ENCODE peak calls at places on chromosomes 3 and 15, in five cellular contexts. Y is stomach, U is heart left ventricle, M is sigmoid colon, I is K562. F is an unnamed sample.

GRCh38 chr3:57164217-57164605 is 942 bp downstream of the IL17RD start:
- DNase-seq in Y (peak; percentile 29), U (peak; percentile 65), M (no peak), I (no peak), F (peak; percentile 19)

GRCh38 chr15:77991029-77991406 is 86.5 kb downstream of the TBC1D2B start:
- DNase-seq in Y (no peak), U (no peak), M (peak; percentile 63), I (no peak), F (no peak)

GRCh38 chr3:72814308-72814707 is 33.9 kb downstream of the SHQ1 start:
- DNase-seq in Y (no peak), U (no peak), M (no peak), I (no peak), F (no peak)

GRCh38 chr15:57485869-57486268 is 105.8 kb upstream of the MYZAP start:
- DNase-seq in Y (peak; percentile 61), U (no peak), M (no peak), I (no peak), F (no peak)

GRCh38 chr3:159245871-159246270 is 444.0 kb downstream of the MFSD1 start:
- DNase-seq in Y (no peak), U (no peak), M (no peak), I (no peak), F (no peak)

GRCh38 chr15:26848498-26848897 is 18.4 kb upstream of the GABRA5 start:
- DNase-seq in Y (no peak), U (no peak), M (no peak), I (no peak), F (no peak)

GRCh38 chr3:27483117-27484001 is 825 bp downstream of the SLC4A7 start:
- DNase-seq in Y (peak; percentile 42), U (peak; percentile 50), M (peak; percentile 85), I (peak; percentile 29), F (peak; percentile 35)

GRCh38 chr15:57505949-57506391 is 85.7 kb upstream of the MYZAP start:
- DNase-seq in Y (peak; percentile 90), U (peak; percentile 62), M (no peak), I (no peak), F (peak; percentile 98)

GRCh38 chr3:13152826-13153710 is 79.8 kb upstream of the IQSEC1 start:
- DNase-seq in Y (no peak), U (no peak), M (peak; percentile 22), I (no peak), F (no peak)

GRCh38 chr3:9903238-9903624 is 583 bp downstream of the IL17RE start:
- DNase-seq in Y (no peak), U (peak; percentile 26), M (no peak), I (no peak), F (no peak)

GRCh38 chr3:169604568-169604967 is 58.9 kb downstream of the MECOM start:
- DNase-seq in Y (no peak), U (no peak), M (no peak), I (no peak), F (no peak)

GRCh38 chr15:66498501-66499386 is 1.2 kb upstream of the SNAPC5 start:
- DNase-seq in Y (no peak), U (no peak), M (no peak), I (peak; percentile 40), F (no peak)

GRCh38 chr3:99659965-99660364 is 21.6 kb downstream of the COL8A1 start:
- DNase-seq in Y (no peak), U (no peak), M (no peak), I (no peak), F (no peak)
- TF ChIP-seq POLR2A in Y (no peak), U (no peak), M (no peak), I (no peak), F (no peak)

GRCh38 chr3:194035406-194036138 is 100.4 kb upstream of the HES1 start:
- DNase-seq in Y (peak; percentile 43), U (no peak), M (no peak), I (peak; percentile 30), F (no peak)
- TF ChIP-seq POLR2A in Y (no peak), U (no peak), M (no peak), I (no peak), F (no peak)

GRCh38 chr3:115783938-115784738 is 160.8 kb downstream of the GAP43 start:
- DNase-seq in Y (peak; percentile 85), U (peak; percentile 93), M (peak; percentile 94), I (peak; percentile 89), F (peak; percentile 83)
- TF ChIP-seq POLR2A in Y (no peak), U (no peak), M (no peak), I (no peak), F (peak; percentile 41)

GRCh38 chr15:75844629-75845390 is 1.6 kb downstream of the UBE2Q2 start:
- DNase-seq in Y (no peak), U (no peak), M (no peak), I (no peak), F (no peak)

GRCh38 chr15:75843618-75844610 is 667 bp downstream of the UBE2Q2 start:
- DNase-seq in Y (peak; percentile 52), U (peak; percentile 63), M (peak; percentile 84), I (peak; percentile 67), F (peak; percentile 47)

GRCh38 chr15:75840659-75841058 is 2.6 kb upstream of the UBE2Q2 start:
- DNase-seq in Y (no peak), U (peak; percentile 30), M (no peak), I (no peak), F (no peak)

DNA sequence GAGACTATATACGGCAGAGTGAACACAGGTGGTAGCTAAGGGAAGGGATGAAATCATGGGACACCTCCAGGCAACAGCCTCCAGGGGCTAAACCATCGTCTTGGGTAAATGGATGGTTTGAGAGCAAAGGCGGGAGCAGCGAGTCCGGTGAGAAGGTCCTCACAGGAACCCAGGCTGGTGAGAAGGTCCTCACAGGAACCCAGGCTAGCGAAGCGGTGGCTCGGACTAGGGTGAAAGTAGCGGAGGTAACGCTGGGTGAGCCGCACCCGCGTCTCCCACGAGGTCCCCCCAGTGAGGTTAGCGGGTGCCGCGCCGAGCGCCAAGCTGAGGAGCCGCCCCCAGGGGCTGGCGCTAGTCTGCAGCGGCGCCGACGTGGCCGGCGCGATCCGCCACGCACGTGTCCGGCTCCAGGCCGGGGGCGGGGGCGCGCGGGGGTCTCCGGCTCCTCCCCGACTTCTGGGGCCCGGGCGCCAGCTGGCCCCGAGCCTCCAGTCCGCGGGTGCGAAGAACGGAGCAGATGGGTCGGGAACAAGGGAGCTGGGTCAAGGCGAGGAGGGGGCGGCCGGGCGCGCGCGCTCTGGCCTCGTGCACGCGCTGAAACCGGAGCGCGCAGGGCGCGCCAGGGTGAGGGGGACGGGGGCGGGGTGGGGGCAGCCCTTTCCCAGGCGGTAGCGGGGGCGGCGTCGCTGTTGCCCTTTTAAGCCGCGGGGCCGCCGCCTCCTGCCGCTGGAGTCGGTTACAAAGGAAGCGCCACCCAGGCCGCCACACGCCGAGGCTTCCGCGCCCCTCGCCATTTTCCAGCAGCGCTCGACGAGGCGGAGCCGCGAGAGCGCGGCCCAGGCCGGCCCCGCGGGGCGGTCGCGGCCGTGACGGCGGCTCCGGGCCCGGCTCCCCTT is at the start of gene UBE2Q2:
- DNase-seq in Y (peak; percentile 63), U (peak; percentile 85), M (peak; percentile 86), I (peak; percentile 92), F (peak; percentile 66)
- TF ChIP-seq POLR2A in Y (no peak), U (no peak), M (no peak), I (peak; percentile 64), F (no peak)

GRCh38 chr3:69791111-69791510 is 51.8 kb downstream of the MITF start:
- DNase-seq in Y (peak; percentile 27), U (peak; percentile 60), M (peak; percentile 90), I (peak; percentile 28), F (no peak)

GRCh38 chr3:69785769-69786311 is 46.6 kb downstream of the MITF start:
- DNase-seq in Y (no peak), U (no peak), M (no peak), I (no peak), F (no peak)

GRCh38 chr3:69784854-69785523 is 45.7 kb downstream of the MITF start:
- DNase-seq in Y (no peak), U (peak; percentile 34), M (peak; percentile 89), I (peak; percentile 57), F (no peak)

GRCh38 chr3:69786854-69787253 is 47.6 kb downstream of the MITF start:
- DNase-seq in Y (no peak), U (no peak), M (no peak), I (no peak), F (no peak)

GRCh38 chr3:69787436-69788168 is 48.3 kb downstream of the MITF start:
- DNase-seq in Y (no peak), U (no peak), M (no peak), I (no peak), F (no peak)
- TF ChIP-seq POLR2A in Y (no peak), U (no peak), M (no peak), I (no peak), F (no peak)

DNA sequence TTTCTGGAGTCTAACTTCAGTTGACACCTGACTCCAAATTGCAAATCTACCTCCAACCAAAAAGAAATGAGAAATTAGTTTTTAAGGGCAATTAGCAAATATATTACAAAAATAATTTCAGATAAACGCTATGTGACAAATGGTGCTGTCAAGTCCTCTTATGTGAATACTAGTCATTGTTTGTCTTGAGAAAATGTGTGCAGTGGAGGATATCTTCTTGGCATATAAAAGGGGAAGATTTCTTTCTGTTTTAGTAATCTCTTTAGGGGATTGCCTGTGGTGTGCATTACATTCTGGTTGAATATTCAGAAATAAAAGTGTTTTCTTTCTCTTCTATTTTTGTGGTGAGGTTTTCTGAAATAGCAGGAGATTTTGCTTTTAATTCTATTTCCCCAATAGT is 3.0 kb upstream of the GCSAM start:
- DNase-seq in Y (no peak), U (no peak), M (no peak), I (no peak), F (no peak)
- TF ChIP-seq POLR2A in Y (no peak), U (no peak), M (no peak), I (no peak), F (no peak)

DNA sequence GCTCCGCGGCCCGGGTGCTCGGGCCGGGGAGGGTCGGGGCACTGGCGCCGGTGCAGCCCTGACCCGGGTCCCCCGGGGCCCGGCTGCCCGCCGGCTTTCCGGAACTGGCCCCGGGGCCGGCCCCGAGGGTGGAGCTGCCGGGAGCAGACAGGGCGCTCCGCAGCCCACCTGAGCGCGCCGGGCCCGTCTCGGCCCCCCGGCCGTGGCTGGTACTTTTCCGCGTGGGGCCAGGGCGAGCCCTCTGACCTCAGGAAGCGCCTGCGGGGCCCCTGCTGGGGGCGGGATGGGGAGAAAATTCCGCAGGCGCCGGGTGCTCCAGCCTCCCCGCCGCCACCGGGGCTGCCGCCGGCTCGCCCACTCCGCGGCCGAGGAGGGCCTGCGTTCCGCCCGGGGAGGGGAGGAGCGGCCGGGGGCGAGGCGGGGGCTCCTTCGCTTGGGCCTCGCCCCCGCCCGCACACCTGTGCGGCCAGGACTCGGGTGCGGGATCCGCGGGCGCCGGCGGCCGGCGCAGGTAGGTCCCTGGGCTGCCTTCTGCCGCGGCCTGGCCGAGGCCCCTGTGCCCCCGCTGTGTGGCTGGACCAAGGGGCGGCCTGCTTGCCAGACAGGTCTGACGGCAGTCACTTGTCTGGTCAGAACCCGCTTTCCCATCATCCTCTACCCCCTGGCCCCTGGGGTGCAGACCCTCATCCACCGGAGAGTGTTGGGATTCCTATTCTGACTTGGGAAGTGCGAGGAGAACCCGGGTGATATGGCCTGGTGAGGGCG is 3.5 kb downstream of the FURIN start:
- DNase-seq in Y (no peak), U (no peak), M (no peak), I (peak; percentile 62), F (no peak)
- TF ChIP-seq POLR2A in Y (no peak), U (no peak), M (no peak), I (no peak), F (no peak)